ENCODE peak calls at places on chromosomes 6 and 20, in eight cellular contexts. Y is GM20000; T is fibroblast of mammary gland; R is OCI-LY7; N is activated CD4-positive, alpha-beta T cell treated with anti-CD3 and anti-CD28 coated beads, Interleukin-2, amount 50 U/mL, for 48 hours; S is brain microvascular endothelial cell; I is GM12865; G is activated CD4-positive, CD25-positive, alpha-beta regulatory T cell. L is an unnamed sample.

GRCh38 chr6:149897855-149898744 is at the start of gene RAET1E:
- DNase-seq in T (no peak), I (no peak), G (no peak), S (no peak), R (peak), Y (no peak), N (no peak), L (no peak)

GRCh38 chr20:50745634-50746137 is 14.3 kb downstream of the PARD6B start:
- DNase-seq in G (no peak), T (no peak), N (no peak), I (no peak), Y (no peak), R (no peak), S (no peak), L (no peak)

GRCh38 chr6:135743476-135743875 is 108.0 kb upstream of the PDE7B start:
- DNase-seq in G (no peak), Y (no peak), I (no peak), S (no peak), N (no peak), R (no peak), T (no peak), L (no peak)

GRCh38 chr6:84967389-84967788 is 203.0 kb upstream of the TBX18 start:
- DNase-seq in T (peak), N (no peak), R (peak), G (no peak), I (peak), S (peak), Y (no peak), L (peak)

GRCh38 chr6:14622135-14622534 is 504.6 kb downstream of the CD83 start:
- DNase-seq in Y (no peak), I (no peak), T (no peak), G (no peak), N (no peak), S (no peak), R (no peak), L (no peak)

GRCh38 chr6:1417718-1418117 is 28.3 kb downstream of the FOXF2 start:
- DNase-seq in T (no peak), N (no peak), R (no peak), I (no peak), Y (no peak), G (no peak), S (no peak), L (no peak)

GRCh38 chr6:137260205-137260604 is 41.0 kb upstream of the IFNGR1 start:
- DNase-seq in Y (no peak), N (no peak), T (no peak), S (no peak), I (no peak), R (no peak), G (no peak), L (no peak)

GRCh38 chr6:161074496-161075140 is 83.0 kb downstream of the MAP3K4 start:
- DNase-seq in S (no peak), T (no peak), Y (no peak), I (no peak), G (no peak), R (no peak), N (no peak), L (no peak)

GRCh38 chr6:36334832-36335459 is 1.7 kb downstream of the BNIP5 start:
- DNase-seq in T (no peak), Y (no peak), N (no peak), G (no peak), R (no peak), S (no peak), I (no peak), L (no peak)

GRCh38 chr20:49508435-49509199 is 26.1 kb upstream of the KCNB1 start:
- DNase-seq in Y (peak), N (peak), G (no peak), R (peak), T (peak), I (peak), S (peak), L (peak)

GRCh38 chr20:49361872-49362663 is 84.2 kb upstream of the ZNFX1 start:
- DNase-seq in I (no peak), T (no peak), N (no peak), R (no peak), Y (no peak), G (no peak), S (no peak), L (no peak)